ENCODE peak calls at places on chromosomes 3 and 15, in four cellular contexts. I is activated naive CD4-positive, alpha-beta T cell treated with Interleukin-2 at 50 U/mL for 16 hours; S is cardiac fibroblast; U is A172. Z is an unnamed sample.

GRCh38 chr3:16935766-16936165 is 51.0 kb downstream of the PLCL2 start:
- DNase-seq in I (no peak), S (no peak), U (no peak), Z (no peak)

GRCh38 chr3:58835075-58835474 is 168.5 kb upstream of the FAM3D start:
- DNase-seq in I (no peak), S (peak; percentile 62), U (peak; percentile 71), Z (peak; percentile 18)

GRCh38 chr15:62119926-62120273 is 45.2 kb downstream of the C2CD4B start:
- DNase-seq in I (no peak), S (no peak), U (no peak), Z (no peak)

GRCh38 chr3:13480340-13481318 is 523 bp downstream of the HDAC11 start:
- DNase-seq in I (peak; percentile 44), S (no peak), U (no peak), Z (no peak)

GRCh38 chr3:133330542-133330941 is 69.3 kb upstream of the BFSP2 start:
- DNase-seq in I (no peak), S (peak; percentile 27), U (no peak), Z (no peak)

GRCh38 chr3:149026718-149027117 is 35.4 kb downstream of the GYG1 start:
- DNase-seq in I (no peak), S (no peak), U (no peak), Z (peak; percentile 13)

GRCh38 chr3:62238003-62238402 is 135.3 kb downstream of the FEZF2 start:
- DNase-seq in I (no peak), S (no peak), U (no peak), Z (no peak)

GRCh38 chr3:134366221-134366927 is 7.9 kb downstream of the AMOTL2 start:
- DNase-seq in I (no peak), S (no peak), U (no peak), Z (peak; percentile 50)

GRCh38 chr3:156304406-156304805 is 184.0 kb downstream of the KCNAB1 start:
- DNase-seq in I (no peak), S (peak; percentile 74), U (peak; percentile 10), Z (peak; percentile 87)

GRCh38 chr15:67080900-67081431 is 15.6 kb downstream of the SMAD3 start:
- DNase-seq in I (peak; percentile 80), S (peak; percentile 82), U (peak; percentile 90), Z (peak; percentile 90)

GRCh38 chr15:91291673-91292072 is 191.6 kb downstream of the SV2B start:
- DNase-seq in I (no peak), S (peak; percentile 44), U (no peak), Z (no peak)

GRCh38 chr15:35755237-35755802 is 209.4 kb upstream of the DPH6 start:
- DNase-seq in I (no peak), S (no peak), U (no peak), Z (no peak)

GRCh38 chr3:38587548-38588131 is 61.8 kb downstream of the SCN5A start:
- DNase-seq in I (no peak), S (no peak), U (no peak), Z (no peak)

GRCh38 chr3:185537369-185537970 is 14.9 kb downstream of the LIPH start:
- DNase-seq in I (peak; percentile 19), S (peak; percentile 98), U (peak; percentile 99), Z (peak; percentile 21)

GRCh38 chr3:129560931-129561594 is 18.1 kb downstream of the H1-8 start:
- DNase-seq in I (no peak), S (peak; percentile 84), U (peak; percentile 96), Z (peak; percentile 97)

GRCh38 chr3:49022751-49023171 is 840 bp downstream of the NDUFAF3 start:
- DNase-seq in I (no peak), S (no peak), U (no peak), Z (no peak)

GRCh38 chr3:98812851-98813374 is 49.8 kb downstream of the ST3GAL6 start:
- DNase-seq in I (no peak), S (peak; percentile 69), U (peak; percentile 48), Z (peak; percentile 62)

GRCh38 chr15:72864681-72865080 is 81.1 kb upstream of the ADPGK start:
- DNase-seq in I (no peak), S (no peak), U (no peak), Z (no peak)

GRCh38 chr3:38614091-38614490 is 35.4 kb downstream of the SCN5A start:
- DNase-seq in I (no peak), S (no peak), U (no peak), Z (no peak)

GRCh38 chr3:195255176-195255500 is 15.8 kb downstream of the XXYLT1 start:
- DNase-seq in I (no peak), S (no peak), U (no peak), Z (no peak)